ENCODE peak calls at places on chromosomes 13 and 19, in six cellular contexts. One of them, this sample, is unnamed.
A peak's percentile ranks its signal among the peaks of the same experiment; 100 is the strongest.

GRCh38 chr19:6802336-6803035 is 30.0 kb downstream of the VAV1 start:
- DNase-seq in kidney epithelial cell: no peak
- DNase-seq in BE2C: no peak
- DNase-seq in suprapubic skin: no peak
- DNase-seq in AG10803: no peak
- DNase-seq in ascending aorta: peak; percentile 72
- DNase-seq in this sample: no peak

GRCh38 chr13:60613080-60613479 is 216.1 kb downstream of the TDRD3 start:
- DNase-seq in kidney epithelial cell: no peak
- DNase-seq in BE2C: no peak
- DNase-seq in suprapubic skin: no peak
- DNase-seq in AG10803: no peak
- DNase-seq in ascending aorta: no peak
- DNase-seq in this sample: no peak

GRCh38 chr13:67493835-67494234 is 263.7 kb upstream of the PCDH9 start:
- DNase-seq in kidney epithelial cell: no peak
- DNase-seq in BE2C: no peak
- DNase-seq in suprapubic skin: no peak
- DNase-seq in AG10803: no peak
- DNase-seq in ascending aorta: no peak
- DNase-seq in this sample: no peak

GRCh38 chr19:47663911-47664771 is 49.1 kb upstream of the EHD2 start:
- DNase-seq in kidney epithelial cell: peak; percentile 79
- DNase-seq in BE2C: no peak
- DNase-seq in suprapubic skin: peak; percentile 87
- DNase-seq in AG10803: peak; percentile 99
- DNase-seq in ascending aorta: peak; percentile 95
- DNase-seq in this sample: peak; percentile 73

GRCh38 chr13:92251815-92252214 is 853.4 kb downstream of the GPC5 start:
- DNase-seq in kidney epithelial cell: no peak
- DNase-seq in BE2C: no peak
- DNase-seq in suprapubic skin: no peak
- DNase-seq in AG10803: no peak
- DNase-seq in ascending aorta: no peak
- DNase-seq in this sample: no peak

GRCh38 chr13:20810808-20811207 is 37.0 kb upstream of the EEF1AKMT1 start:
- DNase-seq in kidney epithelial cell: no peak
- DNase-seq in BE2C: no peak
- DNase-seq in suprapubic skin: no peak
- DNase-seq in AG10803: no peak
- DNase-seq in ascending aorta: no peak
- DNase-seq in this sample: no peak

GRCh38 chr19:48718711-48719231 is 754 bp downstream of the MAMSTR start:
- DNase-seq in kidney epithelial cell: no peak
- DNase-seq in BE2C: no peak
- DNase-seq in suprapubic skin: no peak
- DNase-seq in AG10803: no peak
- DNase-seq in ascending aorta: no peak
- DNase-seq in this sample: no peak

GRCh38 chr19:19385900-19386339 is 19.6 kb upstream of the GATAD2A start:
- DNase-seq in kidney epithelial cell: no peak
- DNase-seq in BE2C: no peak
- DNase-seq in suprapubic skin: peak; percentile 76
- DNase-seq in AG10803: no peak
- DNase-seq in ascending aorta: no peak
- DNase-seq in this sample: no peak

GRCh38 chr19:16325671-16326400 is 1.2 kb downstream of the KLF2 start:
- DNase-seq in kidney epithelial cell: no peak
- DNase-seq in BE2C: no peak
- DNase-seq in suprapubic skin: peak; percentile 83
- DNase-seq in AG10803: peak; percentile 35
- DNase-seq in ascending aorta: no peak
- DNase-seq in this sample: no peak

GRCh38 chr13:27171244-27171829 is at the start of gene USP12:
- DNase-seq in kidney epithelial cell: no peak
- DNase-seq in BE2C: peak; percentile 71
- DNase-seq in suprapubic skin: peak; percentile 77
- DNase-seq in AG10803: peak; percentile 12
- DNase-seq in ascending aorta: peak; percentile 74
- DNase-seq in this sample: no peak

GRCh38 chr19:50332264-50333038 is 3.3 kb upstream of the KCNC3 start:
- DNase-seq in kidney epithelial cell: no peak
- DNase-seq in BE2C: no peak
- DNase-seq in suprapubic skin: no peak
- DNase-seq in AG10803: no peak
- DNase-seq in ascending aorta: no peak
- DNase-seq in this sample: no peak

GRCh38 chr19:42370667-42371066 is 19.4 kb downstream of the CNFN start:
- DNase-seq in kidney epithelial cell: no peak
- DNase-seq in BE2C: no peak
- DNase-seq in suprapubic skin: no peak
- DNase-seq in AG10803: no peak
- DNase-seq in ascending aorta: no peak
- DNase-seq in this sample: no peak

GRCh38 chr19:51325161-51325979 is 13.9 kb downstream of the IGLON5 start:
- DNase-seq in kidney epithelial cell: no peak
- DNase-seq in BE2C: no peak
- DNase-seq in suprapubic skin: no peak
- DNase-seq in AG10803: no peak
- DNase-seq in ascending aorta: no peak
- DNase-seq in this sample: no peak

GRCh38 chr13:36357692-36358091 is 11.5 kb upstream of the SPART start:
- DNase-seq in kidney epithelial cell: no peak
- DNase-seq in BE2C: no peak
- DNase-seq in suprapubic skin: peak; percentile 77
- DNase-seq in AG10803: peak; percentile 79
- DNase-seq in ascending aorta: peak; percentile 73
- DNase-seq in this sample: no peak

GRCh38 chr19:10399878-10400277 is 3.5 kb downstream of the CDC37 start:
- DNase-seq in kidney epithelial cell: no peak
- DNase-seq in BE2C: no peak
- DNase-seq in suprapubic skin: no peak
- DNase-seq in AG10803: no peak
- DNase-seq in ascending aorta: no peak
- DNase-seq in this sample: no peak

GRCh38 chr19:49512970-49513745 is 697 bp downstream of the FCGRT start:
- DNase-seq in kidney epithelial cell: no peak
- DNase-seq in BE2C: peak; percentile 50
- DNase-seq in suprapubic skin: no peak
- DNase-seq in AG10803: no peak
- DNase-seq in ascending aorta: no peak
- DNase-seq in this sample: no peak

GRCh38 chr13:26425439-26426358 is 131.8 kb upstream of the WASF3 start:
- DNase-seq in kidney epithelial cell: no peak
- DNase-seq in BE2C: no peak
- DNase-seq in suprapubic skin: no peak
- DNase-seq in AG10803: no peak
- DNase-seq in ascending aorta: no peak
- DNase-seq in this sample: no peak

GRCh38 chr19:2952953-2953481 is 8.2 kb upstream of the ZNF77 start:
- DNase-seq in kidney epithelial cell: peak; percentile 31
- DNase-seq in BE2C: no peak
- DNase-seq in suprapubic skin: no peak
- DNase-seq in AG10803: peak; percentile 26
- DNase-seq in ascending aorta: no peak
- DNase-seq in this sample: no peak

GRCh38 chr19:35719402-35720162 is 1.8 kb downstream of the KMT2B start:
- DNase-seq in kidney epithelial cell: no peak
- DNase-seq in BE2C: no peak
- DNase-seq in suprapubic skin: no peak
- DNase-seq in AG10803: no peak
- DNase-seq in ascending aorta: peak; percentile 64
- DNase-seq in this sample: no peak

GRCh38 chr19:19610376-19611240 is 7.9 kb downstream of the PBX4 start:
- DNase-seq in kidney epithelial cell: no peak
- DNase-seq in BE2C: no peak
- DNase-seq in suprapubic skin: no peak
- DNase-seq in AG10803: no peak
- DNase-seq in ascending aorta: no peak
- DNase-seq in this sample: no peak

GRCh38 chr13:23744315-23744714 is 144.9 kb downstream of the MIPEP start:
- DNase-seq in kidney epithelial cell: no peak
- DNase-seq in BE2C: no peak
- DNase-seq in suprapubic skin: no peak
- DNase-seq in AG10803: no peak
- DNase-seq in ascending aorta: no peak
- DNase-seq in this sample: no peak

GRCh38 chr19:11797491-11797890 is 832 bp upstream of the ZNF491 start:
- DNase-seq in kidney epithelial cell: peak; percentile 41
- DNase-seq in BE2C: peak; percentile 93
- DNase-seq in suprapubic skin: peak; percentile 88
- DNase-seq in AG10803: peak; percentile 90
- DNase-seq in ascending aorta: peak; percentile 85
- DNase-seq in this sample: no peak

GRCh38 chr19:37896142-37896541 is 10.3 kb downstream of the WDR87 start:
- DNase-seq in kidney epithelial cell: no peak
- DNase-seq in BE2C: no peak
- DNase-seq in suprapubic skin: no peak
- DNase-seq in AG10803: no peak
- DNase-seq in ascending aorta: no peak
- DNase-seq in this sample: no peak

GRCh38 chr13:24038846-24039330 is 121.6 kb upstream of the SPATA13 start:
- DNase-seq in kidney epithelial cell: peak; percentile 34
- DNase-seq in BE2C: no peak
- DNase-seq in suprapubic skin: no peak
- DNase-seq in AG10803: peak; percentile 92
- DNase-seq in ascending aorta: no peak
- DNase-seq in this sample: peak; percentile 76

GRCh38 chr13:94968040-94968756 is 255.9 kb upstream of the SOX21 start:
- DNase-seq in kidney epithelial cell: no peak
- DNase-seq in BE2C: peak; percentile 23
- DNase-seq in suprapubic skin: no peak
- DNase-seq in AG10803: no peak
- DNase-seq in ascending aorta: no peak
- DNase-seq in this sample: no peak
- TF ChIP-seq CTCF in kidney epithelial cell: no peak
- TF ChIP-seq CTCF in BE2C: no peak
- TF ChIP-seq CTCF in suprapubic skin: no peak
- TF ChIP-seq CTCF in AG10803: no peak
- TF ChIP-seq CTCF in ascending aorta: no peak
- TF ChIP-seq CTCF in this sample: no peak

DNA sequence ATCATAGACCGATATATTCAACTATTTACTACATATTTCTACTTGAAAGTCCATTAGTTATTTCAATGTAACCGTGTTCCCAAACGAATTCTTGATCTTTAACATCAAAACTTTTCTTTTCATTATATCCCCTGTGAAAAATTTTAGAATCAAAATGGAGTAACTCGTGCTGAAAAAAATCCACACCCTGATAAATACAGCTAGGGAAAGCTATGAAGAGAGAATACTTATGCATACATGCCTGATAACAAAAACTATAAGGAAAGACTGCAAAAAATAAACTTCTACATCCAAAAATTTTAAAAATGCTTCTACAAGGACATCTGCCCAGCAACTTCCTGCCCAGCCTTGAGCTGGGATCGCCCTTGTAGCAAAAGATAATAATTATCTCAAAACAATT is 2458.3 kb upstream of the PCDH20 start:
- DNase-seq in kidney epithelial cell: no peak
- DNase-seq in BE2C: no peak
- DNase-seq in suprapubic skin: no peak
- DNase-seq in AG10803: no peak
- DNase-seq in ascending aorta: no peak
- DNase-seq in this sample: no peak
- H3K4me3 ChIP-seq in kidney epithelial cell: no peak overlapping the region
- H3K4me3 ChIP-seq in BE2C: no peak overlapping the region
- H3K4me3 ChIP-seq in suprapubic skin: no peak overlapping the region
- H3K4me3 ChIP-seq in AG10803: no peak overlapping the region
- H3K4me3 ChIP-seq in ascending aorta: no peak overlapping the region
- H3K4me3 ChIP-seq in this sample: no peak overlapping the region

GRCh38 chr19:8355631-8356402 is 8.1 kb upstream of the ANGPTL4 start:
- DNase-seq in kidney epithelial cell: peak; percentile 96
- DNase-seq in BE2C: no peak
- DNase-seq in suprapubic skin: peak; percentile 67
- DNase-seq in AG10803: peak; percentile 96
- DNase-seq in ascending aorta: peak; percentile 92
- DNase-seq in this sample: peak; percentile 88
- TF ChIP-seq CTCF in kidney epithelial cell: peak; percentile 7
- TF ChIP-seq CTCF in BE2C: no peak
- TF ChIP-seq CTCF in suprapubic skin: no peak
- TF ChIP-seq CTCF in AG10803: no peak
- TF ChIP-seq CTCF in ascending aorta: no peak
- TF ChIP-seq CTCF in this sample: peak; percentile 22

DNA sequence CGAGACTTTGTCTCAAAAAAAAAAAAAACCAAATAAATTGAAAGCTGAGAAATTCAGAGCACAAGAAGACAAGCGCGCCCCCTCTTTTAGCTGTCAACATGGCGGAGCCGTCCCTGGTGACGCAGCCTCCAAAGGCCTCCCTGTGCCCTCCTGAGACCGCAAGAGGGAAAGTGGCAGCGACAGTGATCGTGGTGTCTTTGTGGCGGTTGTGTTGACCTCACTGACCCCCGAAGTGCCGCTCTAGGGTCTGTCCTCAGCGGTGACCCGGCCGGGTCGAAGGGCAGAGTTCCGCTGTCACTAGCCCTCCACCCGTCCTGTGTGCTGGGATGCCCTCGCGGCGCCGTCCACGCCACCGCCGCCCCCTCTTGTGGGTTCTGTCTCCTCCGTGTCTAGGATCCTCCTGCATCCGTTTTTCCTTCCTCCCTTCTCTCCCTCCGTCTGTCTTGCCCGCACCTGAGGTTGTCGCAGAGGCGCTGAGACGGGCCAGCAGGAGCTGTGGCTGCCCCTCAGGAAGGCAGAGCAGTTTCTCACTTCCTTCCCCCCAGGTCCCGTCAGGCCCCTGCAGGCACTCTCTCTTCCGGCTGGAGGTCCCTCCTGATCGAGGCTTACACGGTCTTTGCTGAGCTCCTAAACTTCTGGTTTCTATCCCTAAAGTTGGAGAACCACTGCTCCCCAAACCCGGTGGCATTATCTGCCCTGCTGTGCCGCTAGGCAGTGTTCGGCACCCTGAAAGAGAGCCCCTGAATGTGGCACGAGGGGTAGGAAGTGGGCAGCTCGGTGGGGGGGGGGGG is 7.2 kb downstream of the UHRF1 start:
- DNase-seq in kidney epithelial cell: no peak
- DNase-seq in BE2C: no peak
- DNase-seq in suprapubic skin: peak; percentile 68
- DNase-seq in AG10803: no peak
- DNase-seq in ascending aorta: no peak
- DNase-seq in this sample: no peak
- H3K4me3 ChIP-seq in kidney epithelial cell: no peak overlapping the region
- H3K4me3 ChIP-seq in BE2C: no peak overlapping the region
- H3K4me3 ChIP-seq in suprapubic skin: peak overlapping the region; percentile 31
- H3K4me3 ChIP-seq in AG10803: no peak overlapping the region
- H3K4me3 ChIP-seq in ascending aorta: no peak overlapping the region
- H3K4me3 ChIP-seq in this sample: no peak overlapping the region